ENCODE peak calls at places on chromosome 2, in eight cellular contexts. E, I, S, Y, A, Q, X and M are unnamed samples.

GRCh38 chr2:237946423-237946822 is 20.4 kb upstream of the UBE2F start:
- DNase-seq in A (no peak), E (no peak), Q (no peak), S (no peak), I (no peak), X (no peak), Y (no peak), M (no peak)

GRCh38 chr2:231036131-231036530 is 1.2 kb upstream of the C2orf72 start:
- DNase-seq in I (no peak), E (no peak), Y (no peak), Q (no peak), A (no peak), X (no peak), S (no peak), M (peak)

GRCh38 chr2:70132244-70133126 is 45.2 kb downstream of the PCBP1 start:
- DNase-seq in S (peak), A (peak), Y (peak), E (peak), I (no peak), Q (no peak), X (peak), M (no peak)

GRCh38 chr2:13003500-13003899 is 286.8 kb downstream of the TRIB2 start:
- DNase-seq in A (no peak), E (no peak), Q (no peak), S (no peak), Y (no peak), I (no peak), X (no peak), M (no peak)

GRCh38 chr2:64622443-64623231 is 31.1 kb downstream of the SERTAD2 start:
- DNase-seq in Y (no peak), X (no peak), I (no peak), Q (no peak), S (no peak), E (no peak), A (no peak), M (no peak)

GRCh38 chr2:29954316-29954715 is 32.9 kb upstream of the ALK start:
- DNase-seq in S (no peak), E (no peak), Q (no peak), I (no peak), Y (no peak), A (no peak), X (no peak), M (no peak)

GRCh38 chr2:54497738-54498680 is 41.9 kb downstream of the SPTBN1 start:
- DNase-seq in E (no peak), Q (no peak), I (no peak), S (peak), A (peak), Y (peak), X (peak), M (no peak)

GRCh38 chr2:47070155-47070919 is 84.8 kb downstream of the STPG4 start:
- DNase-seq in A (peak), Y (no peak), X (no peak), Q (no peak), E (no peak), I (no peak), S (no peak), M (no peak)